ENCODE peak calls at places on chromosome 16, in ten cellular contexts. C is heart left ventricle, T is right lobe of liver, M is vagina, R is ovary, A is IMR-90, Y is breast epithelium, S is A549, D is NB4, J is lower leg skin. W is an unnamed sample.
A peak's percentile ranks its signal among the peaks of the same experiment; 100 is the strongest.

GRCh38 chr16:21083729-21084268 is 66.8 kb downstream of the DNAH3 start:
- DNase-seq in C (peak; percentile 73), T (peak; percentile 60), M (no peak), R (peak; percentile 45), A (peak; percentile 54), Y (no peak), S (peak; percentile 52), D (peak; percentile 68), J (peak; percentile 91), W (peak; percentile 27)

GRCh38 chr16:9946022-9946720 is 236.1 kb downstream of the GRIN2A start:
- DNase-seq in C (no peak), T (no peak), M (no peak), R (no peak), A (no peak), Y (no peak), S (no peak), D (no peak), J (no peak), W (no peak)

GRCh38 chr16:49471038-49471727 is 97.6 kb downstream of the C16orf78 start:
- DNase-seq in C (no peak), T (no peak), M (peak; percentile 16), R (peak; percentile 3), A (no peak), Y (no peak), S (no peak), D (no peak), J (peak; percentile 54), W (no peak)

GRCh38 chr16:17927015-17927414 is 409.5 kb downstream of the NPIPA8 start:
- DNase-seq in C (no peak), T (no peak), M (no peak), R (no peak), A (no peak), Y (no peak), S (no peak), D (no peak), J (no peak), W (no peak)

GRCh38 chr16:81005644-81006471 is 827 bp downstream of the CMC2 start:
- DNase-seq in C (no peak), T (no peak), M (no peak), R (peak; percentile 40), A (peak; percentile 23), Y (no peak), S (peak; percentile 57), D (peak; percentile 45), J (peak; percentile 95), W (peak; percentile 87)

GRCh38 chr16:53083123-53083522 is 28.3 kb downstream of the CHD9 start:
- DNase-seq in C (no peak), T (no peak), M (no peak), R (no peak), A (peak; percentile 43), Y (no peak), S (peak; percentile 63), D (no peak), J (no peak), W (no peak)

GRCh38 chr16:1964046-1964505 is 550 bp downstream of the RPS2 start:
- DNase-seq in C (peak; percentile 50), T (no peak), M (no peak), R (no peak), A (no peak), Y (no peak), S (peak; percentile 30), D (no peak), J (peak; percentile 89), W (no peak)

GRCh38 chr16:70703041-70703834 is 17.4 kb upstream of the MTSS2 start:
- DNase-seq in C (peak; percentile 76), T (no peak), M (no peak), R (peak; percentile 67), A (peak; percentile 94), Y (no peak), S (no peak), D (peak; percentile 86), J (peak; percentile 95), W (peak; percentile 68)

GRCh38 chr16:86809458-86809955 is 231.2 kb downstream of the FOXL1 start:
- DNase-seq in C (no peak), T (no peak), M (no peak), R (no peak), A (peak; percentile 95), Y (no peak), S (peak; percentile 51), D (no peak), J (no peak), W (no peak)

GRCh38 chr16:66895697-66895995 is 15.3 kb downstream of the PDP2 start:
- DNase-seq in C (no peak), T (no peak), M (no peak), R (no peak), A (no peak), Y (no peak), S (no peak), D (no peak), J (no peak), W (no peak)

GRCh38 chr16:76910931-76911330 is 280.1 kb upstream of the MON1B start:
- DNase-seq in C (no peak), T (no peak), M (no peak), R (no peak), A (peak; percentile 60), Y (no peak), S (peak; percentile 68), D (peak; percentile 11), J (no peak), W (no peak)

GRCh38 chr16:55809386-55809785 is 23.5 kb downstream of the CES1 start:
- DNase-seq in C (no peak), T (peak; percentile 51), M (peak; percentile 81), R (no peak), A (no peak), Y (no peak), S (no peak), D (no peak), J (no peak), W (no peak)

GRCh38 chr16:9050102-9050830 is 41.2 kb upstream of the HAPSTR1 start:
- DNase-seq in C (no peak), T (no peak), M (no peak), R (no peak), A (peak; percentile 16), Y (no peak), S (peak; percentile 41), D (peak; percentile 50), J (no peak), W (no peak)

GRCh38 chr16:79713609-79714309 is 113.2 kb upstream of the MAF start:
- DNase-seq in C (no peak), T (no peak), M (no peak), R (no peak), A (no peak), Y (no peak), S (no peak), D (no peak), J (no peak), W (no peak)

DNA sequence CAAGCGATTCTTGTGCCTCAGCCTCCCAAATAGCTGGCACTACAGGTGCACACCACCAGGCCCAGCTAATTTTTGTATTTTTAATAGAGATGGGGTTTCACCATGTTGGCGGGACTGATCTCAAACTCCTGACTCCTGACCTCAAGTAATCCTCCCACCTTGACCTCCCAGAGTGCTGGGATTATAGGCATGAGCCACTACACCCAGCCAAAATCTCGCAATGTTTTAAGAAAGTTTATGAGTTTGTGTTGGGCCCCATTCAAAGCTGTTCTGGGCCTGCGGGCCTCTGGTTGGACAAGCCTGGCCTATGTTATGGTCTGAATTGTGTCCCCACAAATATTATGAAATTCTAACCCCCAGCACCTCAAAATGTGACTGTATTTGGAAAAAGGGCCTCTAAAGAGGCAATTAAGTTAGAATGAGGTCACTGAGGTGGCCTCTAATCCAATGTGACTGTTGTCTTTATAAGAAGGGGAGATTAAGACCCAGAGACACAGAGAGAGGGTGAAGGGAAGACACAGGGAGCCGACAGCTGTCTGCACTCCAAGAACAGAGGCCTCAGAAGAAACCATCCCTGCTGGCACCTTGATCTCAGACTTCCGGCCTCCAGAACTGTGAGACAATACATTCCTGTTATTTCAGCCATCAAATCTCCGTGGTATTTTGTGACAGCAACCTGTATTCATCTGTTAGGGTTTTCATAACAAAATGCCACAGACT is 469.9 kb downstream of the HS3ST4 start:
- DNase-seq in C (no peak), T (no peak), M (no peak), R (no peak), A (no peak), Y (no peak), S (no peak), D (no peak), J (no peak), W (no peak)
- TF ChIP-seq POLR2A in C (no peak), T (no peak), M (no peak), R (no peak), A (no peak), Y (no peak), S (no peak), D (no peak), J (no peak), W (no peak)

GRCh38 chr16:47459603-47460002 is 1.3 kb downstream of the ITFG1 start:
- DNase-seq in C (no peak), T (no peak), M (no peak), R (no peak), A (no peak), Y (no peak), S (no peak), D (no peak), J (no peak), W (no peak)

GRCh38 chr16:47458331-47458730 is 2.5 kb downstream of the ITFG1 start:
- DNase-seq in C (no peak), T (no peak), M (no peak), R (no peak), A (no peak), Y (no peak), S (no peak), D (no peak), J (no peak), W (no peak)

GRCh38 chr16:47460301-47460754 is 535 bp downstream of the ITFG1 start:
- DNase-seq in C (no peak), T (no peak), M (no peak), R (no peak), A (no peak), Y (no peak), S (peak; percentile 6), D (no peak), J (no peak), W (no peak)

GRCh38 chr16:47461598-47462266 is 601 bp downstream of the PHKB start:
- DNase-seq in C (no peak), T (peak; percentile 45), M (no peak), R (no peak), A (peak; percentile 48), Y (no peak), S (peak; percentile 87), D (peak; percentile 92), J (no peak), W (no peak)

GRCh38 chr16:47460755-47461597 is at the start of the genes ITFG1 and PHKB:
- DNase-seq in C (peak; percentile 96), T (peak; percentile 95), M (no peak), R (peak; percentile 92), A (peak; percentile 90), Y (peak; percentile 80), S (peak; percentile 94), D (peak; percentile 98), J (peak; percentile 98), W (peak; percentile 99)
- TF ChIP-seq POLR2A in C (peak; percentile 83), T (peak; percentile 72), M (no peak), R (peak; percentile 45), A (peak; percentile 83), Y (no peak), S (peak; percentile 66), D (peak; percentile 54), J (no peak), W (peak; percentile 84)

GRCh38 chr16:88726408-88726749 is 20.1 kb downstream of the CTU2 start:
- DNase-seq in C (no peak), T (no peak), M (no peak), R (no peak), A (no peak), Y (no peak), S (no peak), D (no peak), J (no peak), W (peak; percentile 70)
- TF ChIP-seq POLR2A in C (no peak), T (no peak), M (no peak), R (no peak), A (no peak), Y (no peak), S (no peak), D (no peak), J (no peak), W (no peak)

GRCh38 chr16:85555549-85556455 is 57.3 kb upstream of the GSE1 start:
- DNase-seq in C (peak; percentile 35), T (no peak), M (no peak), R (peak; percentile 66), A (no peak), Y (no peak), S (peak; percentile 18), D (peak; percentile 61), J (no peak), W (peak; percentile 71)
- TF ChIP-seq POLR2A in C (no peak), T (no peak), M (no peak), R (no peak), A (no peak), Y (no peak), S (no peak), D (no peak), J (no peak), W (no peak)